ENCODE peak calls at places on chromosomes 1 and 21, in nine cellular contexts. Q is heart left ventricle; C is CD8-positive, alpha-beta T cell; B is GM12878; K is left lung; D is uterus; Z is tibial nerve; A is thoracic aorta; R is psoas muscle. T is an unnamed sample.

GRCh38 chr1:100265562-100265930 is 470 bp upstream of the RTCA start:
- DNase-seq in A (no peak), K (no peak), Q (no peak), Z (no peak), D (no peak), B (no peak), R (no peak), C (no peak), T (no peak)

GRCh38 chr1:155982106-155982505 is 3.8 kb upstream of the ARHGEF2 start:
- DNase-seq in A (no peak), R (no peak), D (no peak), C (no peak), B (no peak), Z (no peak), Q (peak), K (no peak), T (no peak)

GRCh38 chr1:197393105-197393504 is 125.1 kb downstream of the CRB1 start:
- DNase-seq in Z (no peak), Q (no peak), C (no peak), A (no peak), R (no peak), K (no peak), B (no peak), D (no peak), T (no peak)

GRCh38 chr1:30609336-30610280 is 113.8 kb downstream of the MATN1 start:
- DNase-seq in R (no peak), C (peak), D (no peak), B (no peak), Q (no peak), A (no peak), K (no peak), Z (no peak), T (no peak)

GRCh38 chr1:167715653-167716302 is 6.0 kb upstream of the MPZL1 start:
- DNase-seq in C (no peak), Z (no peak), R (no peak), D (no peak), A (no peak), K (no peak), Q (no peak), B (no peak), T (no peak)

GRCh38 chr21:35201799-35202198 is 152.7 kb upstream of the RUNX1 start:
- DNase-seq in Q (no peak), C (no peak), A (no peak), Z (no peak), B (no peak), R (no peak), K (no peak), D (no peak), T (no peak)

GRCh38 chr1:238119060-238119459 is 228.3 kb upstream of the ZP4 start:
- DNase-seq in Z (no peak), R (no peak), C (no peak), Q (no peak), D (no peak), B (no peak), K (no peak), A (no peak), T (no peak)

GRCh38 chr1:225119307-225119706 is 189.8 kb downstream of the DNAH14 start:
- DNase-seq in C (no peak), Q (no peak), B (no peak), D (no peak), Z (no peak), R (no peak), A (no peak), K (no peak), T (no peak)

GRCh38 chr1:30382496-30382895 is 340.9 kb downstream of the MATN1 start:
- DNase-seq in C (no peak), R (no peak), B (no peak), Z (no peak), A (no peak), K (no peak), Q (no peak), D (no peak), T (no peak)

GRCh38 chr1:15764269-15764764 is 5.7 kb downstream of the FBLIM1 start:
- DNase-seq in Q (no peak), K (no peak), D (no peak), A (no peak), Z (no peak), R (no peak), C (no peak), B (no peak), T (no peak)

GRCh38 chr1:21669033-21669286 is 197 bp downstream of the RAP1GAP start:
- DNase-seq in Z (no peak), R (no peak), B (no peak), K (no peak), D (no peak), A (no peak), Q (no peak), C (no peak), T (no peak)
- H3K4me3 ChIP-seq in Z (peak), R (peak), B (no peak), K (peak), D (peak), A (peak), Q (peak), C (peak), T (no peak)

DNA sequence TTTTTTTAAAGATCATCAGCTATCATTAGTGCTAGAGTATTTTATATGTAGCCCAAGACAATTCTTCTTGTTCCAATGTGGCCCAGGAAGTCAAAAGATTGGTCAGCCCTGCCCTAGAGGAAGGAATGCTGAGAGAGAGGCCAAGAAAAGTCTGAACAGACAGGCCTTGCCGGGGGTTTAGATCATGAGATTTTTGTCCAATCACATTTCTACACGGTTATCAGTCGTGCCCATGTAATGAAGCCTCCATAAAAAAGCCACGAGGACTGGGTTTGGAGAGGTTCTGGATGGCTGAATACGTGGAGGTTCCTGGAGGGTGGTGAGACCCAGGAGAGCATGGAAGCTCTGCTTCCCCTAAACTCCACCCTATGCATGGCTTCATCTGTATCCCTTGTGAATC is 24.3 kb upstream of the ENO1 start:
- DNase-seq in R (no peak), Q (no peak), D (no peak), B (no peak), K (no peak), A (no peak), C (no peak), Z (no peak), T (no peak)
- TF ChIP-seq CTCF in R (no peak), Q (no peak), D (no peak), B (no peak), K (no peak), A (no peak), C (no peak), Z (no peak), T (no peak)

GRCh38 chr21:43894206-43894577 is 29.2 kb downstream of the AGPAT3 start:
- DNase-seq in Q (no peak), Z (no peak), D (no peak), R (no peak), B (no peak), K (no peak), A (no peak), C (no peak), T (no peak)

GRCh38 chr21:43890042-43890441 is 25.0 kb downstream of the AGPAT3 start:
- DNase-seq in Q (peak), D (no peak), B (no peak), C (no peak), A (no peak), R (no peak), Z (no peak), K (no peak), T (no peak)

GRCh38 chr21:43892984-43893535 is 28.0 kb downstream of the AGPAT3 start:
- DNase-seq in D (no peak), K (no peak), R (no peak), A (no peak), Z (no peak), C (no peak), B (peak), Q (no peak), T (peak)

GRCh38 chr21:43892334-43892733 is 27.3 kb downstream of the AGPAT3 start:
- DNase-seq in A (no peak), R (no peak), D (no peak), Z (no peak), B (no peak), K (no peak), Q (no peak), C (no peak), T (no peak)

GRCh38 chr21:43893536-43894205 is 28.6 kb downstream of the AGPAT3 start:
- DNase-seq in B (no peak), Q (peak), A (no peak), Z (no peak), R (no peak), K (no peak), D (no peak), C (no peak), T (peak)
- H3K4me3 ChIP-seq in B (peak), Q (no peak), A (no peak), Z (no peak), R (no peak), K (no peak), D (no peak), C (peak), T (peak)

GRCh38 chr1:242132446-242132845 is 133.5 kb upstream of the MAP1LC3C start:
- DNase-seq in Z (no peak), C (no peak), K (no peak), R (no peak), A (no peak), B (no peak), Q (no peak), D (no peak), T (no peak)

GRCh38 chr1:242133351-242133750 is 134.5 kb upstream of the MAP1LC3C start:
- DNase-seq in C (no peak), B (no peak), R (no peak), D (no peak), Z (no peak), A (no peak), K (no peak), Q (no peak), T (no peak)

DNA sequence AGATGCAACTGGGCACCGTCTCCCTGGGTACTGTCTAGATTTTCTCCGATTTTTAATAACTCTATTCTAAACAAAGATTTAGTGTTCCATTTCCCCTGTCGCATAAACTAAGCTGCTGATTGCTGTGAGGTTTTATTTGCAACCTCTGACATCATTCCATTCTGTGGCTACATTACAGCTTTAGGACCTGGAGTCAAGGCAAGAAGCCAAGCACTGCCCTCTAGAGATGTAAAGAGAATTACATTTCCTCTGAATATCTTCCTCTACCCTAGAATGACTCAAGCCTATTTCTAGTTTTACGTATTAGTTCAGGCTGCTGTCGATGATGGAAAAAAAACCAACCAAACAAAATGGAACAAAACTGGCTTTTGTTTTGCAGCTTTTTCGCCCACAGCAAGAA is 130.2 kb upstream of the MAP1LC3C start:
- DNase-seq in Z (no peak), C (no peak), B (no peak), D (no peak), Q (no peak), R (no peak), K (no peak), A (no peak), T (peak)
- TF ChIP-seq CTCF in Z (no peak), C (no peak), B (peak), D (no peak), Q (no peak), R (no peak), K (no peak), A (no peak), T (peak)

GRCh38 chr1:180363596-180363995 is 133.5 kb downstream of the LHX4 start:
- DNase-seq in R (no peak), K (no peak), Z (no peak), D (no peak), Q (no peak), B (no peak), C (no peak), A (no peak), T (no peak)

GRCh38 chr1:180353930-180354329 is 123.9 kb downstream of the LHX4 start:
- DNase-seq in K (no peak), Q (no peak), A (no peak), C (no peak), B (no peak), D (no peak), Z (no peak), R (no peak), T (no peak)

GRCh38 chr1:180360333-180361075 is 130.4 kb downstream of the LHX4 start:
- DNase-seq in K (no peak), R (no peak), Z (no peak), D (no peak), A (no peak), Q (no peak), C (no peak), B (no peak), T (no peak)

GRCh38 chr1:180358649-180359048 is 128.6 kb downstream of the LHX4 start:
- DNase-seq in Q (no peak), C (no peak), Z (no peak), B (no peak), A (no peak), K (no peak), D (no peak), R (peak), T (no peak)
- H3K4me3 ChIP-seq in Q (no peak), C (no peak), Z (no peak), B (no peak), A (no peak), K (no peak), D (no peak), R (no peak), T (no peak)

GRCh38 chr1:165253818-165254254 is 102.7 kb downstream of the LMX1A start:
- DNase-seq in Q (no peak), K (no peak), A (no peak), Z (no peak), B (no peak), C (no peak), D (no peak), R (no peak), T (no peak)
- TF ChIP-seq CTCF in Q (no peak), K (no peak), A (no peak), Z (no peak), B (no peak), C (no peak), D (no peak), R (no peak), T (no peak)

GRCh38 chr1:42930178-42931107 is 28.2 kb downstream of the SLC2A1 start:
- DNase-seq in Q (no peak), Z (no peak), K (no peak), D (no peak), R (no peak), B (no peak), A (no peak), C (no peak), T (no peak)

GRCh38 chr1:42931108-42931539 is 27.5 kb downstream of the SLC2A1 start:
- DNase-seq in Q (no peak), B (peak), C (peak), K (no peak), D (no peak), A (no peak), Z (no peak), R (no peak), T (peak)

GRCh38 chr1:42933060-42933586 is 25.5 kb downstream of the SLC2A1 start:
- DNase-seq in R (no peak), C (no peak), K (no peak), Q (no peak), B (no peak), Z (no peak), A (no peak), D (no peak), T (peak)

GRCh38 chr1:42932442-42932941 is 26.2 kb downstream of the SLC2A1 start:
- DNase-seq in A (no peak), R (no peak), Z (no peak), Q (no peak), D (no peak), B (no peak), K (no peak), C (no peak), T (no peak)

GRCh38 chr1:42931911-42932422 is 26.7 kb downstream of the SLC2A1 start:
- DNase-seq in D (no peak), A (no peak), Q (peak), K (peak), Z (no peak), B (peak), R (peak), C (peak), T (peak)
- H3K4me3 ChIP-seq in D (no peak), A (no peak), Q (no peak), K (no peak), Z (peak), B (peak), R (no peak), C (peak), T (peak)

GRCh38 chr1:178361847-178362246 is 134.9 kb downstream of the CLEC20A start:
- DNase-seq in C (no peak), B (no peak), R (no peak), Z (no peak), K (peak), A (no peak), D (no peak), Q (no peak), T (peak)
- TF ChIP-seq CTCF in C (no peak), B (peak), R (no peak), Z (no peak), K (no peak), A (no peak), D (no peak), Q (no peak), T (peak)

DNA sequence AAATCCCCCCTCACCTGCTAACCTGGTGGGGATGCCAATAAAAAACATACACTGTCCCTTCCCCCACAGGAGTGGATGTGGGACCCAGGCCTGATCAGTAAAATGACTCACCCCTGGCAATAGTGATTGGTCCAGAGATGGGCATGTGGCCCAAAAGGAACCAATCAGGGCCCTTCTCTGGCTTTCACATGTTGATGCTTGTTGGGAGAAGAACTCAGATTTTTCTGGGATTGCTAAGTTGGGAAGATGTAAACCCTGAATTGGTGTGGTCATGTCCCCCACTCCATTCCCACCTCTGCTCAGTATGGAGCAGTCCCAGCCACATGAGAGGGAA is 43.6 kb upstream of the ACTL8 start:
- DNase-seq in C (no peak), Q (no peak), D (no peak), B (no peak), A (no peak), R (no peak), Z (no peak), K (no peak), T (no peak)
- H3K4me3 ChIP-seq in C (no peak), Q (no peak), D (no peak), B (no peak), A (no peak), R (no peak), Z (no peak), K (no peak), T (no peak)

DNA sequence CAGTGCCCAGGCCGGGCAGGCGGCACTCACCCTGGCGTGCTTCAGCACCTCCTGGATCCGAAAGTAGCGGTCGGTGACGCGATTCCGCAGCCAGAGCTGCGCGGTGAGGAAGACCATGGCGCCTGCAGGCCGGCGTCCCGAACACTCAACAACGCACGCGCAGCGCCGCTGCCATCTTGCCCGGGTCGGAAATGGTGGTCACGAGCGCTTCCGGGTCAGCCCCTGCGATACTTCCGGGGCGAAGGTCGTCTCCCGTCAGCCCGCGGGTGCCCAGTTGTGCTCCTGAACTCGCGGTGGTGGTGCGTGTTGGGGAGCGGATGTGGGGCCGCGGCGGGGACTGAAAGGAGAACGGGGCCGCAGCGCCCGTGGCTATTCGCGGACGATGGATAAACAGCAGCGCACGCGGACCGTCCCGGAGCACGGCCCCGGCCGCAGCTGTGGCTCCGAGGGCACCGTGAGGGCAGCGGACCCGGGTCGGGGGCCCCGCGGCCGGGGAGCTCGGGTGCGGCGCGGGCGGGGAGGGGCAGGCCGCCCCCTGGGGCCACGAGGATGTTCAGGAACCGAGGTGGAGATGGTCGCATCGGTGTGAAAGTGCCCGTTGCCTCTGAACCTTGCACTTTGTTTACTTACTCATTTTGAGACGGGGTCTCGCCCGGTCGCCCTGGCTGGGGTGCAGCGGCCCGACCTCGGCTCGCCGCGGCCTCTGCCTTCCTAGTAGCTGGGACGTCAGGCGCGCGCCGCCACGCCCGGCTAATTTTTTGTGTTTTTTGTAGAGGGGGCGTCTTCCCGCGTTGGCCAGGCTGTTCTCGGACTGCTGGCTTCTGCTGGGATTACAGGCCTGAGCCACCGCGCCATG is at the start of gene MRPL20:
- DNase-seq in D (peak), R (peak), Z (peak), A (peak), C (peak), Q (peak), B (peak), K (peak), T (peak)
- TF ChIP-seq CTCF in D (no peak), R (no peak), Z (no peak), A (no peak), C (no peak), Q (no peak), B (peak), K (no peak), T (no peak)

T was measured in GM12865.